ENCODE peak calls at places on chromosomes 4 and X, in five cellular contexts. D is nucleus accumbens; V is stimulated activated CD4-positive, alpha-beta T cell treated with anti-CD3 and anti-CD28 coated beads, TNF-alpha, amount 100 ng/mL, for 48 hours; I is activated CD4-positive, alpha-beta memory T cell treated with anti-CD3 and anti-CD28 coated beads for 36 hours; S is HEK293T. W is an unnamed sample.

GRCh38 chrX:19744231-19744630 is 143.2 kb downstream of the SH3KBP1 start:
- DNase-seq in V (no peak), I (no peak), D (no peak), S (no peak), W (no peak)

GRCh38 chr4:79198886-79199591 is 126.8 kb downstream of the NAA11 start:
- DNase-seq in V (no peak), D (no peak), I (no peak), S (no peak), W (no peak)

GRCh38 chr4:106707776-106708603 is 328.1 kb downstream of the DKK2 start:
- DNase-seq in I (no peak), D (no peak), V (no peak), S (no peak), W (peak)

GRCh38 chr4:185242749-185243533 is 33.5 kb downstream of the SNX25 start:
- DNase-seq in D (no peak), S (no peak), V (no peak), I (peak), W (peak)

GRCh38 chr4:143773998-143774898 is 73.8 kb upstream of the FREM3 start:
- DNase-seq in D (no peak), S (peak), I (peak), V (peak), W (peak)

GRCh38 chr4:1760521-1761001 is 32.5 kb upstream of the FGFR3 start:
- DNase-seq in I (no peak), V (no peak), D (no peak), S (no peak), W (no peak)

GRCh38 chr4:2359591-2360390 is 58.7 kb downstream of the ZFYVE28 start:
- DNase-seq in D (no peak), I (no peak), V (no peak), S (no peak), W (no peak)

GRCh38 chr4:143296397-143297067 is 40.1 kb upstream of the GAB1 start:
- DNase-seq in I (no peak), V (no peak), D (no peak), S (no peak), W (no peak)

GRCh38 chr4:25075129-25075528 is 44.4 kb upstream of the LGI2 start:
- DNase-seq in V (no peak), S (no peak), D (no peak), I (no peak), W (no peak)

GRCh38 chr4:7103599-7104365 is 35.9 kb upstream of the GRPEL1 start:
- DNase-seq in S (no peak), D (no peak), I (no peak), V (no peak), W (no peak)

GRCh38 chr4:15963001-15963451 is at the start of gene FGFBP2:
- DNase-seq in I (peak), S (peak), D (no peak), V (peak), W (peak)

GRCh38 chr4:176302283-176303275 is 17.2 kb upstream of the SPCS3 start:
- DNase-seq in V (no peak), S (no peak), I (no peak), D (no peak), W (peak)

GRCh38 chr4:69731261-69731660 is 29.2 kb downstream of the SULT1B1 start:
- DNase-seq in D (no peak), I (no peak), V (no peak), S (no peak), W (peak)

GRCh38 chr4:184479516-184479950 is 5.2 kb upstream of the IRF2 start:
- DNase-seq in V (no peak), D (no peak), I (no peak), S (no peak), W (peak)

GRCh38 chr4:94406668-94407437 is 44.9 kb upstream of the PDLIM5 start:
- DNase-seq in S (peak), D (no peak), V (peak), I (peak), W (peak)

GRCh38 chrX:105226499-105226898 is 6.0 kb upstream of the TEX13A start:
- DNase-seq in V (no peak), S (no peak), I (no peak), D (no peak), W (no peak)

GRCh38 chr4:87492617-87493016 is 36.6 kb downstream of the SPARCL1 start:
- DNase-seq in V (no peak), D (no peak), I (no peak), S (no peak), W (peak)